ENCODE peak calls at places on chromosomes 6 and 20, in seven cellular contexts. S, D, B, M, I, A and R are unnamed samples.

GRCh38 chr6:167893416-167893815 is 66.7 kb downstream of the AFDN start:
- DNase-seq in S (no peak), I (no peak), A (no peak), D (peak; percentile 37), M (no peak), B (no peak), R (no peak)

GRCh38 chr20:3309226-3309625 is 70.2 kb upstream of the SLC4A11 start:
- DNase-seq in A (no peak), I (no peak), S (no peak), D (no peak), M (no peak), B (no peak), R (no peak)

GRCh38 chr6:1426416-1426815 is 37.0 kb downstream of the FOXF2 start:
- DNase-seq in M (no peak), S (no peak), B (no peak), A (no peak), D (no peak), I (no peak), R (no peak)

GRCh38 chr6:83168556-83168955 is 24.5 kb downstream of the PGM3 start:
- DNase-seq in M (no peak), A (no peak), I (no peak), S (no peak), B (no peak), D (no peak), R (no peak)

GRCh38 chr6:133983099-133983939 is 30.3 kb downstream of the TBPL1 start:
- DNase-seq in S (peak; percentile 30), D (peak; percentile 53), I (no peak), B (no peak), M (no peak), A (no peak), R (peak; percentile 26)

GRCh38 chr20:9360427-9360826 is 154.0 kb upstream of the LAMP5 start:
- DNase-seq in D (no peak), A (no peak), S (no peak), M (no peak), B (no peak), I (no peak), R (no peak)

GRCh38 chr6:55212147-55212546 is 37.8 kb downstream of the HCRTR2 start:
- DNase-seq in M (no peak), D (no peak), B (no peak), A (no peak), S (no peak), I (no peak), R (no peak)

GRCh38 chr6:142944126-142945066 is 580 bp downstream of the HIVEP2 start:
- DNase-seq in D (peak; percentile 83), A (peak; percentile 66), S (peak; percentile 78), B (peak; percentile 83), M (peak; percentile 85), I (peak; percentile 94), R (peak; percentile 89)

GRCh38 chr6:97703661-97704060 is 420.6 kb upstream of the MMS22L start:
- DNase-seq in S (no peak), D (no peak), A (no peak), I (no peak), B (no peak), M (no peak), R (no peak)

GRCh38 chr6:146913842-146914562 is 290.2 kb upstream of the STXBP5 start:
- DNase-seq in A (peak; percentile 65), B (peak; percentile 10), S (peak; percentile 65), D (peak; percentile 97), M (peak; percentile 36), I (peak; percentile 53), R (no peak)

GRCh38 chr6:47524136-47524840 is 46.7 kb downstream of the CD2AP start:
- DNase-seq in I (no peak), M (no peak), B (no peak), D (peak; percentile 15), A (no peak), S (no peak), R (no peak)

GRCh38 chr20:1440024-1440423 is 26.6 kb downstream of the NSFL1C start:
- DNase-seq in A (no peak), D (no peak), S (peak; percentile 60), M (no peak), B (peak; percentile 10), I (no peak), R (no peak)

GRCh38 chr6:139442188-139442625 is 67.8 kb upstream of the CITED2 start:
- DNase-seq in D (no peak), A (no peak), I (no peak), B (no peak), M (no peak), S (no peak), R (no peak)

GRCh38 chr6:3022765-3023662 is 23.3 kb downstream of the NQO2 start:
- DNase-seq in I (peak; percentile 65), A (no peak), B (no peak), M (no peak), S (no peak), D (no peak), R (no peak)

GRCh38 chr6:3230275-3231212 is 3.1 kb upstream of the TUBB2B start:
- DNase-seq in D (peak; percentile 61), I (no peak), M (no peak), A (peak; percentile 74), B (peak; percentile 70), S (peak; percentile 90), R (no peak)

GRCh38 chr6:3439961-3440360 is 16.9 kb downstream of the SLC22A23 start:
- DNase-seq in A (no peak), M (no peak), I (no peak), B (no peak), D (no peak), S (no peak), R (no peak)

GRCh38 chr6:16511723-16512584 is 249.3 kb downstream of the ATXN1 start:
- DNase-seq in S (no peak), B (no peak), M (peak; percentile 39), A (no peak), D (no peak), I (peak; percentile 59), R (peak; percentile 68)

DNA sequence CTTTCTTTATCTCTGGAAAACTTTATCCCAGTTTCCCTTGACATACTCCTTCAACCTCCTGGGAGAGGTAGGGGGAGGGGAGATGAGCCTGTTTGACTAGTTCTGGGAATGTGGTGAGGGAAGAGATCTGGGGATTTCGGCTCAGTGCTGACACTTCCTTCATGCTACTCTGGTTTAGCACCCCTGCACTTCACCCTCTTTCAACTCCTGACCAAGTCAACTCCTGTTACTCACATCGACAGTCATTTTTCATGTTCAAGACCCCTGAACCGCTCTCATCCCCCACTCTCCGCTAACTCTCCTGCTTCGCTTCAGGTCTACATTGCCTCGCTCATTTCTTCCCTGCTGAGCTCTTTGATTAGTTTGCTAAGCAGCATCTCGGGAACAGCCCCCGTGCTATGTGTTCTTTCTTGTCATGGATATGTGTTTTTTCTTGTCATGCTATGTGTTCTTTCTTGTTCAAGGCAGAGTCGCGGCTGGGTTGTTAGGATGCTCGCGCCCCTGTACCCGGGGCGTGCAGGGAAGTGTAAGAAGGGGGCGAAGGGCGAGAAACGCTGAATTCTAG is 16.6 kb upstream of the TRIM27 start:
- DNase-seq in S (peak; percentile 70), D (no peak), A (peak; percentile 63), I (peak; percentile 63), M (peak; percentile 22), B (peak; percentile 45), R (peak; percentile 62)
- H3K4me3 ChIP-seq in S (peak overlapping the region; percentile 77), D (peak overlapping the region; percentile 49), A (peak overlapping the region; percentile 86), I (peak overlapping the region; percentile 67), M (no peak overlapping the region), B (peak overlapping the region; percentile 89), R (peak overlapping the region; percentile 62)

DNA sequence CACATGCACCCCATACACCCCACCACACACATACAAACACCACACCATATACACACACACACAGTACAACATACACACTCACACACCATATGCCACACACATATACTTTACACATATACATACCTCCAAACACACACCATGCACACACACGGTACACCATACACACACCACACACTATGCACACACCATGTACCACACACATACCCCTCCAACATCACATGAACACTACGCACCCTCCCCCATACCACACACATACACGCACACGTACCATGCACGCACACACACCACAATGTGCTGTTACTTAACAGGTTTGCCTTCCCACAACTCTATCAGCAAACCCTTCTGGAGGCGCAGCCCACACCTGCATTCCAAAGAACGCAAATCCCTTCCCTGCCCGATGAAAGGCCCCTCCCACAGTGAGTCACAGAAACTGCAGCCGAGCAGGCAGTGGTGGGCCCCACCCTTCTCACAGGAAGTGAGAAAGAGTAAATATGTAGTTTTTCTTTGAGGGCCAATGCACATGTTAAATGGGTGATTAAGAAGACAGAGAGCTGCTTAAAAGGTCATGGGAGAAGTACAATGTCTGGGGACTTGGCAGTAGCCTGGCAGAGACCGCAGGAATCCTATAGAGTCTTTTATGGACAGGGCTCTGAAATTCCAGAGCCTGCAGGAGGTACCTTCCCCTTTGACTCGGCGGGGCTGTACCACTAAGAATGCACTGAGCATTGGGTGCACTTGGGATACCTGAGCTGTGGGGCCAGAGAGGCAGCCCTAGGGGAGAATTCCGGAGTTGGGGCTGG is 34.1 kb upstream of the EZR start:
- DNase-seq in M (peak; percentile 91), I (peak; percentile 96), B (no peak), A (peak; percentile 67), S (peak; percentile 74), D (peak; percentile 97), R (peak; percentile 87)
- H3K27ac ChIP-seq in M (peak overlapping the region; percentile 97), I (peak overlapping the region; percentile 96), B (peak overlapping the region; percentile 79), A (no peak overlapping the region), S (no peak overlapping the region), D (peak overlapping the region; percentile 89), R (peak overlapping the region; percentile 91)

GRCh38 chr6:38684904-38685303 is 18.0 kb downstream of the GLO1 start:
- DNase-seq in M (no peak), B (no peak), S (no peak), A (no peak), I (no peak), D (no peak), R (no peak)
- H3K36me3 ChIP-seq in M (peaks cover 4% of the 10 kb centered on the region), B (peaks cover 25% of the 10 kb centered on the region), S (peaks cover 25% of the 10 kb centered on the region), A (peaks cover 13% of the 10 kb centered on the region), I (no peaks in the 10 kb centered on the region), D (peaks cover 33% of the 10 kb centered on the region), R (peaks cover 5% of the 10 kb centered on the region)

GRCh38 chr6:105138141-105138540 is 41.7 kb downstream of the POPDC3 start:
- DNase-seq in S (no peak), I (no peak), A (no peak), M (no peak), D (no peak), B (no peak), R (no peak)

GRCh38 chr6:105135056-105135455 is 44.8 kb downstream of the POPDC3 start:
- DNase-seq in S (peak; percentile 40), M (no peak), I (no peak), D (peak; percentile 36), B (peak; percentile 51), A (no peak), R (no peak)

GRCh38 chr6:105137388-105137787 is 42.4 kb downstream of the POPDC3 start:
- DNase-seq in A (no peak), S (peak; percentile 33), D (peak; percentile 62), B (peak; percentile 61), I (no peak), M (no peak), R (no peak)

GRCh38 chr6:105136433-105137350 is 43.1 kb downstream of the POPDC3 start:
- DNase-seq in I (peak; percentile 54), M (peak; percentile 34), A (peak; percentile 66), D (peak; percentile 84), S (peak; percentile 87), B (peak; percentile 97), R (no peak)

DNA sequence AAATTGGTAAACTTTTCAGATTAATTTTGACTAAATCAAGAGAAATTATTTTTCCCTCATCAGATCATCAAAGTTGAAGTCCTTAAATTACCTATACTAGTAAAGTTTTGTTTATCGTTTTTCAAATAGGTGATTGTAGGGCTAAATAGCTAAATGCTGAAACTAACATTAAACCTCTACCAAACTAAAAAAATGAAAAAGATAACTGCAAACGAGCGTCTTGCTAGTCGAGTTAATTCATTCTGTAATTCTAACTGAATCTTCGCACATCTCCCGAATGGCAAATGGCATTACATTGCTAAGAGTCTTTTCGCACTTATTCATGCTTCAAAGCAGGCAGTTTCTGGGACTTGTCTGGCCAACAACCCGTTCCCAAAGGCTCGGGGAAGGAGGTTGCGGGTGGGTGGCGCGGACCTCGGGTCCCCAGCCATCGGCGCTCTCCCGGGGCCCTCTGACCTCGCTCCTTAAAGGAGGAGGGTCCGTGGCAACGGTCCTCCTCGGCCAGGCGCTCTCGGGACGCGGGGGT is 43.8 kb downstream of the POPDC3 start:
- DNase-seq in A (no peak), I (no peak), B (no peak), S (no peak), M (no peak), D (no peak), R (no peak)
- H3K4me3 ChIP-seq in A (peak overlapping the region; percentile 92), I (peak overlapping the region; percentile 67), B (peak overlapping the region; percentile 85), S (peak overlapping the region; percentile 72), M (peak overlapping the region; percentile 36), D (peak overlapping the region; percentile 95), R (no peak overlapping the region)